ENCODE peak calls at places on chromosomes 5 and 9, in five cellular contexts. Q, M, W, Y and N are unnamed samples.

GRCh38 chr5:77662615-77663014 is 24.1 kb upstream of the OTP start:
- DNase-seq in M (no peak), W (no peak), Y (no peak), Q (no peak), N (no peak)

GRCh38 chr5:63053019-63053638 is 474.5 kb downstream of the LRRC70 start:
- DNase-seq in W (no peak), Q (no peak), Y (no peak), M (no peak), N (no peak)

GRCh38 chr9:105054488-105054887 is 126.5 kb upstream of the ABCA1 start:
- DNase-seq in Q (no peak), Y (no peak), W (no peak), M (no peak), N (no peak)

GRCh38 chr9:4596165-4596922 is 65.8 kb upstream of the PLPP6 start:
- DNase-seq in M (no peak), Q (no peak), Y (peak; percentile 25), W (no peak), N (no peak)

GRCh38 chr5:673837-674629 is 19.1 kb downstream of the TPPP start:
- DNase-seq in Q (no peak), M (no peak), W (no peak), Y (no peak), N (peak; percentile 21)

GRCh38 chr9:79362100-79363081 is 209.4 kb upstream of the TLE4 start:
- DNase-seq in M (no peak), Q (peak; percentile 81), Y (no peak), W (no peak), N (peak; percentile 74)

GRCh38 chr5:76175821-76176403 is 92.7 kb downstream of the SV2C start:
- DNase-seq in Y (peak; percentile 9), Q (no peak), W (no peak), M (no peak), N (no peak)

GRCh38 chr9:9142001-9142400 is 1342.4 kb upstream of the DMAC1 start:
- DNase-seq in Y (no peak), M (no peak), W (no peak), Q (peak; percentile 73), N (peak; percentile 85)

GRCh38 chr9:129458155-129458661 is 162.7 kb downstream of the C9orf50 start:
- DNase-seq in W (no peak), Y (peak; percentile 55), Q (no peak), M (no peak), N (no peak)

GRCh38 chr5:133896873-133897272 is 71.6 kb downstream of the C5orf15 start:
- DNase-seq in Y (no peak), Q (no peak), M (no peak), W (no peak), N (no peak)

GRCh38 chr9:89363921-89364663 is 45.8 kb downstream of the SECISBP2 start:
- DNase-seq in Q (no peak), M (no peak), Y (no peak), W (no peak), N (no peak)

GRCh38 chr9:129613520-129614175 is 7.3 kb downstream of the C9orf50 start:
- DNase-seq in Y (no peak), Q (no peak), M (no peak), W (no peak), N (no peak)

GRCh38 chr9:2335260-2335659 is 286.3 kb upstream of the VLDLR start:
- DNase-seq in M (no peak), Y (no peak), Q (no peak), W (no peak), N (no peak)

GRCh38 chr5:43063731-43064171 is 23.6 kb upstream of the ANXA2R start:
- DNase-seq in M (no peak), Y (no peak), W (no peak), Q (no peak), N (no peak)

GRCh38 chr5:142667808-142668207 is 18.1 kb downstream of the FGF1 start:
- DNase-seq in M (no peak), Y (no peak), Q (no peak), W (no peak), N (no peak)

GRCh38 chr9:74100042-74100441 is 397.1 kb upstream of the RORB start:
- DNase-seq in M (no peak), Y (no peak), Q (no peak), W (no peak), N (no peak)

GRCh38 chr5:55407059-55407684 is 99.4 kb downstream of the MTREX start:
- DNase-seq in Q (peak; percentile 25), Y (no peak), W (peak; percentile 22), M (peak; percentile 47), N (peak; percentile 19)

GRCh38 chr5:6783787-6784186 is 70.6 kb downstream of the TENT4A start:
- DNase-seq in Q (no peak), W (no peak), M (no peak), Y (no peak), N (no peak)

GRCh38 chr9:109507421-109507838 is 9.3 kb upstream of the PTPN3 start:
- DNase-seq in M (no peak), Y (no peak), W (no peak), Q (no peak), N (no peak)

GRCh38 chr5:74638776-74639537 is 1.6 kb downstream of the ENC1 start:
- DNase-seq in W (no peak), Y (no peak), Q (no peak), M (no peak), N (no peak)

GRCh38 chr5:133709074-133709676 is 96.8 kb upstream of the FSTL4 start:
- DNase-seq in W (no peak), M (peak; percentile 38), Q (no peak), Y (no peak), N (no peak)

GRCh38 chr5:52861368-52861767 is 73.7 kb downstream of the ITGA1 start:
- DNase-seq in M (no peak), Q (no peak), Y (no peak), W (no peak), N (no peak)

GRCh38 chr9:91781116-91781515 is 168.9 kb downstream of the ROR2 start:
- DNase-seq in Q (no peak), Y (no peak), M (no peak), W (no peak), N (no peak)